ENCODE peak calls at places on chromosome 15, in six cellular contexts. One of them, this sample, is unnamed.

GRCh38 chr15:67066041-67067021 is 929 bp downstream of the SMAD3 start:
- DNase-seq in IMR-90: peak
- DNase-seq in trophoblast cell: peak
- DNase-seq in mesenchymal stem cell: no peak
- DNase-seq in mesendoderm: peak
- DNase-seq in H1: no peak
- DNase-seq in this sample: peak

GRCh38 chr15:52008698-52009434 is 10.2 kb upstream of the MAPK6 start:
- DNase-seq in IMR-90: no peak
- DNase-seq in H1: no peak
- DNase-seq in trophoblast cell: peak
- DNase-seq in mesendoderm: peak
- DNase-seq in mesenchymal stem cell: peak
- DNase-seq in this sample: no peak

GRCh38 chr15:50353999-50354837 is 780 bp downstream of the GABPB1 start:
- DNase-seq in mesendoderm: peak
- DNase-seq in H1: no peak
- DNase-seq in mesenchymal stem cell: peak
- DNase-seq in IMR-90: peak
- DNase-seq in trophoblast cell: peak
- DNase-seq in this sample: peak

GRCh38 chr15:68410466-68411200 is 21.3 kb downstream of the ITGA11 start:
- DNase-seq in trophoblast cell: no peak
- DNase-seq in H1: no peak
- DNase-seq in mesendoderm: no peak
- DNase-seq in mesenchymal stem cell: no peak
- DNase-seq in IMR-90: no peak
- DNase-seq in this sample: no peak

GRCh38 chr15:90552162-90552928 is 22.6 kb downstream of the CRTC3 start:
- DNase-seq in IMR-90: peak
- DNase-seq in mesendoderm: no peak
- DNase-seq in mesenchymal stem cell: peak
- DNase-seq in trophoblast cell: peak
- DNase-seq in H1: no peak
- DNase-seq in this sample: no peak

GRCh38 chr15:91946914-91947313 is 93.4 kb downstream of the SLCO3A1 start:
- DNase-seq in trophoblast cell: no peak
- DNase-seq in IMR-90: no peak
- DNase-seq in mesenchymal stem cell: peak
- DNase-seq in H1: no peak
- DNase-seq in mesendoderm: peak
- DNase-seq in this sample: no peak

GRCh38 chr15:66779331-66780009 is 77.4 kb downstream of the SMAD6 start:
- DNase-seq in trophoblast cell: no peak
- DNase-seq in mesenchymal stem cell: no peak
- DNase-seq in IMR-90: no peak
- DNase-seq in H1: no peak
- DNase-seq in mesendoderm: no peak
- DNase-seq in this sample: no peak

GRCh38 chr15:58529041-58529440 is 97.2 kb downstream of the LIPC start:
- DNase-seq in trophoblast cell: no peak
- DNase-seq in H1: no peak
- DNase-seq in mesenchymal stem cell: no peak
- DNase-seq in mesendoderm: no peak
- DNase-seq in IMR-90: no peak
- DNase-seq in this sample: no peak

GRCh38 chr15:72116680-72117447 is 1.1 kb downstream of the MYO9A start:
- DNase-seq in IMR-90: peak
- DNase-seq in mesendoderm: peak
- DNase-seq in mesenchymal stem cell: no peak
- DNase-seq in trophoblast cell: peak
- DNase-seq in H1: peak
- DNase-seq in this sample: no peak

GRCh38 chr15:37037256-37037655 is 63.1 kb downstream of the MEIS2 start:
- DNase-seq in H1: no peak
- DNase-seq in mesenchymal stem cell: no peak
- DNase-seq in trophoblast cell: peak
- DNase-seq in IMR-90: no peak
- DNase-seq in mesendoderm: no peak
- DNase-seq in this sample: no peak

GRCh38 chr15:71780349-71780976 is 29.9 kb upstream of the NR2E3 start:
- DNase-seq in trophoblast cell: peak
- DNase-seq in IMR-90: peak
- DNase-seq in mesendoderm: peak
- DNase-seq in H1: peak
- DNase-seq in mesenchymal stem cell: peak
- DNase-seq in this sample: peak

GRCh38 chr15:31373970-31374369 is 47.3 kb downstream of the KLF13 start:
- DNase-seq in mesendoderm: no peak
- DNase-seq in H1: no peak
- DNase-seq in IMR-90: no peak
- DNase-seq in mesenchymal stem cell: no peak
- DNase-seq in trophoblast cell: no peak
- DNase-seq in this sample: no peak

GRCh38 chr15:80779658-80780415 is 667 bp downstream of the CEMIP start:
- DNase-seq in IMR-90: peak
- DNase-seq in mesendoderm: peak
- DNase-seq in H1: peak
- DNase-seq in mesenchymal stem cell: peak
- DNase-seq in trophoblast cell: peak
- DNase-seq in this sample: peak

DNA sequence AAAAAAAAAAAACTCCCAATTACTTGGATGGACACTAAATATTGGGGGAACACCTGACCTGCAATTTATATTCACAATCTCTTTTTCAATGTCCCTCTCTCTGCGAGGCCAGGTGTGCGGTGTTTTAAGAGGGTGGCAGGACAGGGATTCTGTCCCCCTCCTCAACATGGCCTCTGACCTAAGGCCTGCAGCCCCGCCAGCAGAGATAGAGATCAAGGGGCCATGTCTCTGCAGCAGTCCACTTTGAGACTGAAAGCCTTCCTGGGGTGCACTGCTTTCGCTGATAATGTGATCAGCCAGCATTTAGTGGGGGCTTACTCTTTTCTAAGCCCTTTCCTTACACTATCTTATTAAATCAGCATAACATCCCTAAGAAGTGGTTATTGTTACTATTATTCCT is 419.9 kb downstream of the OCA2 start:
- DNase-seq in mesendoderm: no peak
- DNase-seq in trophoblast cell: no peak
- DNase-seq in H1: no peak
- DNase-seq in mesenchymal stem cell: no peak
- DNase-seq in IMR-90: no peak
- DNase-seq in this sample: no peak
- H3K4me3 ChIP-seq in mesendoderm: no peak
- H3K4me3 ChIP-seq in trophoblast cell: no peak
- H3K4me3 ChIP-seq in H1: no peak
- H3K4me3 ChIP-seq in mesenchymal stem cell: no peak
- H3K4me3 ChIP-seq in IMR-90: no peak
- H3K4me3 ChIP-seq in this sample: no peak

GRCh38 chr15:41567870-41568269 is 8.9 kb downstream of the TYRO3 start:
- DNase-seq in IMR-90: no peak
- DNase-seq in trophoblast cell: no peak
- DNase-seq in mesendoderm: peak
- DNase-seq in H1: no peak
- DNase-seq in mesenchymal stem cell: no peak
- DNase-seq in this sample: peak

GRCh38 chr15:41565702-41566101 is 6.7 kb downstream of the TYRO3 start:
- DNase-seq in H1: no peak
- DNase-seq in mesendoderm: no peak
- DNase-seq in IMR-90: no peak
- DNase-seq in trophoblast cell: no peak
- DNase-seq in mesenchymal stem cell: no peak
- DNase-seq in this sample: no peak

GRCh38 chr15:41567261-41567660 is 8.2 kb downstream of the TYRO3 start:
- DNase-seq in IMR-90: no peak
- DNase-seq in mesendoderm: no peak
- DNase-seq in trophoblast cell: no peak
- DNase-seq in H1: no peak
- DNase-seq in mesenchymal stem cell: no peak
- DNase-seq in this sample: no peak

GRCh38 chr15:41564960-41565502 is 6.0 kb downstream of the TYRO3 start:
- DNase-seq in IMR-90: no peak
- DNase-seq in mesendoderm: no peak
- DNase-seq in trophoblast cell: no peak
- DNase-seq in H1: no peak
- DNase-seq in mesenchymal stem cell: no peak
- DNase-seq in this sample: no peak

GRCh38 chr15:41566121-41566885 is 7.3 kb downstream of the TYRO3 start:
- DNase-seq in mesendoderm: no peak
- DNase-seq in IMR-90: no peak
- DNase-seq in H1: no peak
- DNase-seq in trophoblast cell: no peak
- DNase-seq in mesenchymal stem cell: no peak
- DNase-seq in this sample: no peak
- H2AK5ac ChIP-seq in mesendoderm: peak
- H2AK5ac ChIP-seq in IMR-90: no peak
- H2AK5ac ChIP-seq in H1: no peak
- H2AK5ac ChIP-seq in trophoblast cell: no peak
- H2AK5ac ChIP-seq in mesenchymal stem cell: no peak
- H2AK5ac ChIP-seq in this sample: no peak

GRCh38 chr15:25470230-25470629 is 31.4 kb upstream of the UBE3A start:
- DNase-seq in IMR-90: no peak
- DNase-seq in mesendoderm: no peak
- DNase-seq in H1: no peak
- DNase-seq in mesenchymal stem cell: no peak
- DNase-seq in trophoblast cell: no peak
- DNase-seq in this sample: no peak

GRCh38 chr15:25469377-25469776 is 30.6 kb upstream of the UBE3A start:
- DNase-seq in trophoblast cell: no peak
- DNase-seq in H1: no peak
- DNase-seq in mesendoderm: no peak
- DNase-seq in IMR-90: no peak
- DNase-seq in mesenchymal stem cell: no peak
- DNase-seq in this sample: no peak

GRCh38 chr15:25464784-25465183 is 26.0 kb upstream of the UBE3A start:
- DNase-seq in mesendoderm: no peak
- DNase-seq in IMR-90: no peak
- DNase-seq in mesenchymal stem cell: no peak
- DNase-seq in trophoblast cell: no peak
- DNase-seq in H1: no peak
- DNase-seq in this sample: no peak

GRCh38 chr15:25465835-25466234 is 27.0 kb upstream of the UBE3A start:
- DNase-seq in trophoblast cell: no peak
- DNase-seq in mesendoderm: no peak
- DNase-seq in mesenchymal stem cell: no peak
- DNase-seq in IMR-90: no peak
- DNase-seq in H1: no peak
- DNase-seq in this sample: no peak

GRCh38 chr15:25468611-25469010 is 29.8 kb upstream of the UBE3A start:
- DNase-seq in mesenchymal stem cell: no peak
- DNase-seq in IMR-90: no peak
- DNase-seq in H1: no peak
- DNase-seq in trophoblast cell: peak
- DNase-seq in mesendoderm: no peak
- DNase-seq in this sample: no peak
- H2BK5ac ChIP-seq in mesenchymal stem cell: no peak
- H2BK5ac ChIP-seq in IMR-90: no peak
- H2BK5ac ChIP-seq in H1: no peak
- H2BK5ac ChIP-seq in trophoblast cell: no peak
- H2BK5ac ChIP-seq in mesendoderm: no peak
- H2BK5ac ChIP-seq in this sample: no peak

DNA sequence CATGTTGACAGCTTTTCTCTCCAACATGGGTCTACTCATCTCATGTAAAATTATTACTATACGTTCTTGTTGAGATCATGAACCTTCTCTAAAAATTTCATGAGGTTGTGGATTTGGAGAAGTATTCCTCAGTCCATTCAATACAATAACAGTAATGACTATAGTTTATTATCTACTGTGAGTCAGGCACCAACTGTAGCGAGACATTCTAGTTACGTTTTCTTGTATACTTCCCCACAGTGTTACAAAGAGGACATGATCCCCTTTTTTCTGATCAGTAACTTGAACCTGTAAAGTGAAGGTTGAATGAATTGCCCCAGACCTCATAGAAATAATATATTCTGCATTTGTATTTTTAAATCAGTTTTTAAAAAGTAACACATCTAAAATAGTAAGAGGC is 76.4 kb downstream of the AKAP13 start:
- DNase-seq in IMR-90: no peak
- DNase-seq in mesendoderm: no peak
- DNase-seq in H1: no peak
- DNase-seq in trophoblast cell: no peak
- DNase-seq in mesenchymal stem cell: no peak
- DNase-seq in this sample: no peak
- H3K4me3 ChIP-seq in IMR-90: no peak
- H3K4me3 ChIP-seq in mesendoderm: no peak
- H3K4me3 ChIP-seq in H1: no peak
- H3K4me3 ChIP-seq in trophoblast cell: no peak
- H3K4me3 ChIP-seq in mesenchymal stem cell: no peak
- H3K4me3 ChIP-seq in this sample: no peak

GRCh38 chr15:64806509-64806908 is 18.9 kb downstream of the PIF1 start:
- DNase-seq in H1: no peak
- DNase-seq in trophoblast cell: no peak
- DNase-seq in IMR-90: no peak
- DNase-seq in mesendoderm: peak
- DNase-seq in mesenchymal stem cell: no peak
- DNase-seq in this sample: no peak
- H2AK5ac ChIP-seq in H1: peak
- H2AK5ac ChIP-seq in trophoblast cell: no peak
- H2AK5ac ChIP-seq in IMR-90: no peak
- H2AK5ac ChIP-seq in mesendoderm: peak
- H2AK5ac ChIP-seq in mesenchymal stem cell: no peak
- H2AK5ac ChIP-seq in this sample: peak

GRCh38 chr15:101071651-101072050 is 152.5 kb downstream of the LRRK1 start:
- DNase-seq in H1: no peak
- DNase-seq in mesendoderm: no peak
- DNase-seq in mesenchymal stem cell: no peak
- DNase-seq in trophoblast cell: no peak
- DNase-seq in IMR-90: no peak
- DNase-seq in this sample: no peak

GRCh38 chr15:101068961-101069734 is 150.0 kb downstream of the LRRK1 start:
- DNase-seq in H1: peak
- DNase-seq in IMR-90: peak
- DNase-seq in mesenchymal stem cell: peak
- DNase-seq in mesendoderm: peak
- DNase-seq in trophoblast cell: peak
- DNase-seq in this sample: peak

GRCh38 chr15:101068523-101068960 is 149.4 kb downstream of the LRRK1 start:
- DNase-seq in IMR-90: peak
- DNase-seq in trophoblast cell: peak
- DNase-seq in H1: no peak
- DNase-seq in mesenchymal stem cell: no peak
- DNase-seq in mesendoderm: no peak
- DNase-seq in this sample: no peak

GRCh38 chr15:101070024-101070423 is 150.9 kb downstream of the LRRK1 start:
- DNase-seq in H1: no peak
- DNase-seq in trophoblast cell: no peak
- DNase-seq in IMR-90: no peak
- DNase-seq in mesenchymal stem cell: peak
- DNase-seq in mesendoderm: no peak
- DNase-seq in this sample: no peak

GRCh38 chr15:101070502-101071273 is 151.5 kb downstream of the LRRK1 start:
- DNase-seq in IMR-90: peak
- DNase-seq in H1: no peak
- DNase-seq in mesendoderm: no peak
- DNase-seq in mesenchymal stem cell: peak
- DNase-seq in trophoblast cell: no peak
- DNase-seq in this sample: no peak
- H2BK5ac ChIP-seq in IMR-90: peak
- H2BK5ac ChIP-seq in H1: peak
- H2BK5ac ChIP-seq in mesendoderm: peak
- H2BK5ac ChIP-seq in mesenchymal stem cell: no peak
- H2BK5ac ChIP-seq in trophoblast cell: peak
- H2BK5ac ChIP-seq in this sample: peak